ENCODE peak calls at places on chromosomes 5 and 9, in seven cellular contexts. One of them, this sample, is unnamed.

GRCh38 chr5:142981886-142982820 is 212.0 kb downstream of the ARHGAP26 start:
- DNase-seq in heart right ventricle: peak
- DNase-seq in upper lobe of right lung: peak
- DNase-seq in cardiac fibroblast: peak
- DNase-seq in stomach: peak
- DNase-seq in tibial artery: peak
- DNase-seq in right atrium auricular region: no peak
- DNase-seq in this sample: peak

GRCh38 chr9:115006660-115007059 is 76.3 kb upstream of the TNFSF8 start:
- DNase-seq in stomach: no peak
- DNase-seq in tibial artery: no peak
- DNase-seq in cardiac fibroblast: peak
- DNase-seq in right atrium auricular region: no peak
- DNase-seq in heart right ventricle: no peak
- DNase-seq in upper lobe of right lung: no peak
- DNase-seq in this sample: peak

GRCh38 chr5:165370772-165371171 is 1865.4 kb downstream of the MAT2B start:
- DNase-seq in stomach: no peak
- DNase-seq in upper lobe of right lung: no peak
- DNase-seq in cardiac fibroblast: no peak
- DNase-seq in right atrium auricular region: no peak
- DNase-seq in heart right ventricle: no peak
- DNase-seq in tibial artery: no peak
- DNase-seq in this sample: peak

GRCh38 chr5:103394676-103395075 is 136.1 kb downstream of the MACIR start:
- DNase-seq in upper lobe of right lung: no peak
- DNase-seq in heart right ventricle: no peak
- DNase-seq in stomach: no peak
- DNase-seq in right atrium auricular region: no peak
- DNase-seq in tibial artery: no peak
- DNase-seq in cardiac fibroblast: peak
- DNase-seq in this sample: peak

GRCh38 chr5:96478983-96479382 is 45.9 kb upstream of the PCSK1 start:
- DNase-seq in stomach: no peak
- DNase-seq in upper lobe of right lung: no peak
- DNase-seq in cardiac fibroblast: no peak
- DNase-seq in tibial artery: no peak
- DNase-seq in right atrium auricular region: no peak
- DNase-seq in heart right ventricle: no peak
- DNase-seq in this sample: no peak

GRCh38 chr5:147554285-147554817 is 44.5 kb upstream of the DPYSL3 start:
- DNase-seq in heart right ventricle: no peak
- DNase-seq in cardiac fibroblast: peak
- DNase-seq in tibial artery: no peak
- DNase-seq in stomach: no peak
- DNase-seq in upper lobe of right lung: no peak
- DNase-seq in right atrium auricular region: no peak
- DNase-seq in this sample: peak

GRCh38 chr5:6362846-6363245 is 15.5 kb downstream of the MED10 start:
- DNase-seq in stomach: peak
- DNase-seq in cardiac fibroblast: no peak
- DNase-seq in heart right ventricle: no peak
- DNase-seq in tibial artery: no peak
- DNase-seq in right atrium auricular region: peak
- DNase-seq in upper lobe of right lung: no peak
- DNase-seq in this sample: no peak

GRCh38 chr9:124869466-124869985 is 7.6 kb downstream of the ARPC5L start:
- DNase-seq in cardiac fibroblast: no peak
- DNase-seq in tibial artery: no peak
- DNase-seq in heart right ventricle: no peak
- DNase-seq in stomach: peak
- DNase-seq in right atrium auricular region: no peak
- DNase-seq in upper lobe of right lung: no peak
- DNase-seq in this sample: peak

GRCh38 chr9:111944467-111944866 is 47.9 kb downstream of the UGCG start:
- DNase-seq in stomach: no peak
- DNase-seq in upper lobe of right lung: no peak
- DNase-seq in cardiac fibroblast: peak
- DNase-seq in right atrium auricular region: no peak
- DNase-seq in tibial artery: no peak
- DNase-seq in heart right ventricle: no peak
- DNase-seq in this sample: peak

GRCh38 chr5:82413302-82414042 is 135.3 kb upstream of the RPS23 start:
- DNase-seq in cardiac fibroblast: peak
- DNase-seq in tibial artery: no peak
- DNase-seq in stomach: no peak
- DNase-seq in upper lobe of right lung: no peak
- DNase-seq in right atrium auricular region: no peak
- DNase-seq in heart right ventricle: no peak
- DNase-seq in this sample: peak

GRCh38 chr5:137361275-137361674 is 137.9 kb downstream of the SPOCK1 start:
- DNase-seq in cardiac fibroblast: peak
- DNase-seq in upper lobe of right lung: no peak
- DNase-seq in tibial artery: no peak
- DNase-seq in right atrium auricular region: no peak
- DNase-seq in stomach: no peak
- DNase-seq in heart right ventricle: no peak
- DNase-seq in this sample: peak

GRCh38 chr5:55600086-55600485 is 65.3 kb upstream of the PLPP1 start:
- DNase-seq in heart right ventricle: no peak
- DNase-seq in stomach: no peak
- DNase-seq in cardiac fibroblast: no peak
- DNase-seq in tibial artery: no peak
- DNase-seq in right atrium auricular region: peak
- DNase-seq in upper lobe of right lung: no peak
- DNase-seq in this sample: no peak

GRCh38 chr9:38160613-38161215 is 91.7 kb upstream of the SHB start:
- DNase-seq in stomach: peak
- DNase-seq in cardiac fibroblast: peak
- DNase-seq in upper lobe of right lung: no peak
- DNase-seq in right atrium auricular region: peak
- DNase-seq in heart right ventricle: peak
- DNase-seq in tibial artery: peak
- DNase-seq in this sample: peak

GRCh38 chr5:35820720-35821119 is 36.0 kb upstream of the IL7R start:
- DNase-seq in heart right ventricle: no peak
- DNase-seq in cardiac fibroblast: no peak
- DNase-seq in right atrium auricular region: no peak
- DNase-seq in stomach: no peak
- DNase-seq in upper lobe of right lung: no peak
- DNase-seq in tibial artery: no peak
- DNase-seq in this sample: no peak

GRCh38 chr9:73152953-73153352 is 1.3 kb downstream of the ANXA1 start:
- DNase-seq in tibial artery: no peak
- DNase-seq in cardiac fibroblast: peak
- DNase-seq in heart right ventricle: no peak
- DNase-seq in right atrium auricular region: no peak
- DNase-seq in upper lobe of right lung: no peak
- DNase-seq in stomach: no peak
- DNase-seq in this sample: no peak

GRCh38 chr9:128757602-128758001 is 14.1 kb downstream of the ZER1 start:
- DNase-seq in upper lobe of right lung: no peak
- DNase-seq in tibial artery: no peak
- DNase-seq in heart right ventricle: no peak
- DNase-seq in cardiac fibroblast: no peak
- DNase-seq in stomach: no peak
- DNase-seq in right atrium auricular region: no peak
- DNase-seq in this sample: no peak

GRCh38 chr9:130150779-130151381 is 21.3 kb upstream of the NCS1 start:
- DNase-seq in cardiac fibroblast: peak
- DNase-seq in heart right ventricle: no peak
- DNase-seq in right atrium auricular region: no peak
- DNase-seq in stomach: no peak
- DNase-seq in tibial artery: no peak
- DNase-seq in upper lobe of right lung: no peak
- DNase-seq in this sample: peak

GRCh38 chr5:56849671-56850070 is 34.3 kb downstream of the MAP3K1 start:
- DNase-seq in heart right ventricle: no peak
- DNase-seq in stomach: no peak
- DNase-seq in upper lobe of right lung: no peak
- DNase-seq in right atrium auricular region: no peak
- DNase-seq in tibial artery: no peak
- DNase-seq in cardiac fibroblast: no peak
- DNase-seq in this sample: no peak

GRCh38 chr9:111815200-111816070 is 20.7 kb upstream of the SHOC1 start:
- DNase-seq in upper lobe of right lung: no peak
- DNase-seq in heart right ventricle: no peak
- DNase-seq in right atrium auricular region: no peak
- DNase-seq in stomach: no peak
- DNase-seq in tibial artery: no peak
- DNase-seq in cardiac fibroblast: no peak
- DNase-seq in this sample: no peak

GRCh38 chr5:67248703-67249589 is 52.3 kb upstream of the CD180 start:
- DNase-seq in upper lobe of right lung: no peak
- DNase-seq in heart right ventricle: no peak
- DNase-seq in stomach: no peak
- DNase-seq in cardiac fibroblast: peak
- DNase-seq in right atrium auricular region: no peak
- DNase-seq in tibial artery: no peak
- DNase-seq in this sample: peak

GRCh38 chr9:34592895-34593601 is 3.5 kb upstream of the CNTFR start:
- DNase-seq in upper lobe of right lung: peak
- DNase-seq in cardiac fibroblast: no peak
- DNase-seq in right atrium auricular region: peak
- DNase-seq in tibial artery: peak
- DNase-seq in heart right ventricle: peak
- DNase-seq in stomach: peak
- DNase-seq in this sample: no peak

GRCh38 chr5:111960466-111961215 is 203.6 kb upstream of the NREP start:
- DNase-seq in stomach: no peak
- DNase-seq in right atrium auricular region: no peak
- DNase-seq in upper lobe of right lung: no peak
- DNase-seq in tibial artery: no peak
- DNase-seq in heart right ventricle: no peak
- DNase-seq in cardiac fibroblast: peak
- DNase-seq in this sample: no peak

GRCh38 chr5:180399391-180399790 is 46.3 kb upstream of the GFPT2 start:
- DNase-seq in heart right ventricle: no peak
- DNase-seq in upper lobe of right lung: peak
- DNase-seq in tibial artery: no peak
- DNase-seq in right atrium auricular region: no peak
- DNase-seq in stomach: no peak
- DNase-seq in cardiac fibroblast: no peak
- DNase-seq in this sample: no peak

GRCh38 chr5:180396931-180397330 is 43.8 kb upstream of the GFPT2 start:
- DNase-seq in right atrium auricular region: no peak
- DNase-seq in cardiac fibroblast: no peak
- DNase-seq in heart right ventricle: no peak
- DNase-seq in stomach: no peak
- DNase-seq in tibial artery: no peak
- DNase-seq in upper lobe of right lung: peak
- DNase-seq in this sample: no peak

GRCh38 chr5:180399931-180400330 is 46.8 kb upstream of the GFPT2 start:
- DNase-seq in stomach: no peak
- DNase-seq in heart right ventricle: no peak
- DNase-seq in tibial artery: no peak
- DNase-seq in right atrium auricular region: no peak
- DNase-seq in cardiac fibroblast: no peak
- DNase-seq in upper lobe of right lung: no peak
- DNase-seq in this sample: no peak

GRCh38 chr5:180394031-180394636 is 41.0 kb upstream of the GFPT2 start:
- DNase-seq in upper lobe of right lung: peak
- DNase-seq in right atrium auricular region: no peak
- DNase-seq in cardiac fibroblast: no peak
- DNase-seq in tibial artery: no peak
- DNase-seq in stomach: no peak
- DNase-seq in heart right ventricle: no peak
- DNase-seq in this sample: no peak

GRCh38 chr5:180395540-180396274 is 42.6 kb upstream of the GFPT2 start:
- DNase-seq in upper lobe of right lung: peak
- DNase-seq in cardiac fibroblast: no peak
- DNase-seq in tibial artery: no peak
- DNase-seq in heart right ventricle: no peak
- DNase-seq in stomach: no peak
- DNase-seq in right atrium auricular region: no peak
- DNase-seq in this sample: no peak
- TF ChIP-seq CTCF in upper lobe of right lung: no peak
- TF ChIP-seq CTCF in cardiac fibroblast: no peak
- TF ChIP-seq CTCF in tibial artery: no peak
- TF ChIP-seq CTCF in heart right ventricle: no peak
- TF ChIP-seq CTCF in stomach: no peak
- TF ChIP-seq CTCF in right atrium auricular region: no peak
- TF ChIP-seq CTCF in this sample: no peak

DNA sequence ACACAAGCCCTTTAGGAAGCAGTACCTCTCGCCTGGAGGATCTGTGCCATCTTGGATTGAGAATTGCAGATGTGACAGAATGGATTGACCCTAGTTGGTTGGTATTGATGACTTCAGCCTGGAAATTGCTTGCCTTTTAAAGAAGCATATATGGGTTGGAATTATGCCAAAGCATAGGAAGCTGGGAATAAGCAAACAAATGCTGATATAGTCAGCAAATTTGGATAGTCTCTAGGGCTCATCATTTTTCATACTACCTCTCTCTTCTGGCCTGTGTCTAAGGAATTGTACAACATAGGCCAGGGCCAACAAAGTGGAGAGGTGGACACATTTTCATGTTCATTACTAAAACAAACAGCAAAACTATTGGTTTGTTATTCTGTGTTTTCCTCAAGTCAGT is 13.2 kb downstream of the TRIM32 start:
- DNase-seq in upper lobe of right lung: no peak
- DNase-seq in right atrium auricular region: no peak
- DNase-seq in cardiac fibroblast: no peak
- DNase-seq in heart right ventricle: no peak
- DNase-seq in stomach: no peak
- DNase-seq in tibial artery: no peak
- DNase-seq in this sample: no peak
- H3K4me3 ChIP-seq in upper lobe of right lung: no peak
- H3K4me3 ChIP-seq in right atrium auricular region: no peak
- H3K4me3 ChIP-seq in cardiac fibroblast: no peak
- H3K4me3 ChIP-seq in heart right ventricle: no peak
- H3K4me3 ChIP-seq in stomach: no peak
- H3K4me3 ChIP-seq in tibial artery: no peak
- H3K4me3 ChIP-seq in this sample: no peak

DNA sequence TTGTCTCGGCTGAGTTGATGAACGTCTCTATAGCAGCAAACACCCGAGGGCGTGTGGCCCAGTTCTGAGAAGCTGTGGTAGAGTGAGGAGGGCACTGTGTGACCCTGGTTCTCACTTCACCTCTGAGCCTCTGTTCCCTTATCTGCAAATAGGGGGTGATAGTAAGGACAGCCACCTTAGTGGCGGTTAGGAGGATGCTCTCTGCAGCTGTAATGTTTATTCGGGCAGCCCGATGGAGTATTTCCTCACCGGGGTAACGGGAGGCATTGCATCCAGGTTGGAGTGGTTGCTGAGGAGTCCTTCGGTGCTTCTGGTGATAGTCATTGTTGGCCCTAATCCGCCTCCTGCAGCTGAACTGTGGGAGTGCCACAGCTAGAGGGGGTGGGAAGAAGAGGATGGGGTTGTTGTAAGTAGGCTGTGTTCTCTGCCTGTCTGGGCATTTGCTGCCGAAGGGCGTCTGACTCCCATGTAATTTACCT is 13.9 kb downstream of the PRRC2B start:
- DNase-seq in cardiac fibroblast: peak
- DNase-seq in right atrium auricular region: no peak
- DNase-seq in heart right ventricle: peak
- DNase-seq in tibial artery: peak
- DNase-seq in stomach: no peak
- DNase-seq in upper lobe of right lung: peak
- DNase-seq in this sample: peak
- TF ChIP-seq CTCF in cardiac fibroblast: peak
- TF ChIP-seq CTCF in right atrium auricular region: peak
- TF ChIP-seq CTCF in heart right ventricle: peak
- TF ChIP-seq CTCF in tibial artery: peak
- TF ChIP-seq CTCF in stomach: peak
- TF ChIP-seq CTCF in upper lobe of right lung: peak
- TF ChIP-seq CTCF in this sample: peak

GRCh38 chr9:137497921-137498719 is 39.0 kb upstream of the NSMF start:
- DNase-seq in right atrium auricular region: no peak
- DNase-seq in tibial artery: no peak
- DNase-seq in upper lobe of right lung: no peak
- DNase-seq in stomach: no peak
- DNase-seq in heart right ventricle: no peak
- DNase-seq in cardiac fibroblast: no peak
- DNase-seq in this sample: no peak
- H3K4me3 ChIP-seq in right atrium auricular region: no peak
- H3K4me3 ChIP-seq in tibial artery: no peak
- H3K4me3 ChIP-seq in upper lobe of right lung: no peak
- H3K4me3 ChIP-seq in stomach: no peak
- H3K4me3 ChIP-seq in heart right ventricle: no peak
- H3K4me3 ChIP-seq in cardiac fibroblast: no peak
- H3K4me3 ChIP-seq in this sample: no peak

This sample was measured in fibroblast of villous mesenchyme.